ENCODE peak calls at places on chromosomes 7 and 10, in seven cellular contexts. One of them, this sample, is unnamed.

GRCh38 chr7:104469135-104469820 is 140.9 kb downstream of the LHFPL3 start:
- DNase-seq in stimulated activated CD8-positive, alpha-beta memory T cell treated with anti-CD3 and anti-CD28 coated beads, Interleukin-15, amount 100 ng/mL, for 1 hour: no peak
- DNase-seq in activated T-cell treated with anti-CD3 and anti-CD28 coated beads, Interleukin-2, amount 50 U/mL, for 24 hours: no peak
- DNase-seq in T47D: no peak
- DNase-seq in frontal cortex: no peak
- DNase-seq in smooth muscle cell of the brain vasculature: no peak
- DNase-seq in hypothalamus: no peak
- DNase-seq in this sample: no peak

GRCh38 chr7:8441106-8441590 is 7.7 kb downstream of the NXPH1 start:
- DNase-seq in stimulated activated CD8-positive, alpha-beta memory T cell treated with anti-CD3 and anti-CD28 coated beads, Interleukin-15, amount 100 ng/mL, for 1 hour: no peak
- DNase-seq in activated T-cell treated with anti-CD3 and anti-CD28 coated beads, Interleukin-2, amount 50 U/mL, for 24 hours: no peak
- DNase-seq in T47D: no peak
- DNase-seq in frontal cortex: no peak
- DNase-seq in smooth muscle cell of the brain vasculature: no peak
- DNase-seq in hypothalamus: no peak
- DNase-seq in this sample: no peak

GRCh38 chr7:129950191-129950940 is 2.4 kb downstream of the UBE2H start:
- DNase-seq in stimulated activated CD8-positive, alpha-beta memory T cell treated with anti-CD3 and anti-CD28 coated beads, Interleukin-15, amount 100 ng/mL, for 1 hour: no peak
- DNase-seq in activated T-cell treated with anti-CD3 and anti-CD28 coated beads, Interleukin-2, amount 50 U/mL, for 24 hours: no peak
- DNase-seq in T47D: no peak
- DNase-seq in frontal cortex: no peak
- DNase-seq in smooth muscle cell of the brain vasculature: no peak
- DNase-seq in hypothalamus: no peak
- DNase-seq in this sample: no peak

GRCh38 chr10:77774940-77775391 is 137.4 kb upstream of the KCNMA1 start:
- DNase-seq in stimulated activated CD8-positive, alpha-beta memory T cell treated with anti-CD3 and anti-CD28 coated beads, Interleukin-15, amount 100 ng/mL, for 1 hour: no peak
- DNase-seq in activated T-cell treated with anti-CD3 and anti-CD28 coated beads, Interleukin-2, amount 50 U/mL, for 24 hours: no peak
- DNase-seq in T47D: no peak
- DNase-seq in frontal cortex: no peak
- DNase-seq in smooth muscle cell of the brain vasculature: no peak
- DNase-seq in hypothalamus: no peak
- DNase-seq in this sample: no peak

GRCh38 chr10:640673-641045 is 48.8 kb downstream of the DIP2C start:
- DNase-seq in stimulated activated CD8-positive, alpha-beta memory T cell treated with anti-CD3 and anti-CD28 coated beads, Interleukin-15, amount 100 ng/mL, for 1 hour: no peak
- DNase-seq in activated T-cell treated with anti-CD3 and anti-CD28 coated beads, Interleukin-2, amount 50 U/mL, for 24 hours: no peak
- DNase-seq in T47D: no peak
- DNase-seq in frontal cortex: no peak
- DNase-seq in smooth muscle cell of the brain vasculature: no peak
- DNase-seq in hypothalamus: no peak
- DNase-seq in this sample: no peak

GRCh38 chr7:26147030-26147429 is 5.0 kb upstream of the NFE2L3 start:
- DNase-seq in stimulated activated CD8-positive, alpha-beta memory T cell treated with anti-CD3 and anti-CD28 coated beads, Interleukin-15, amount 100 ng/mL, for 1 hour: no peak
- DNase-seq in activated T-cell treated with anti-CD3 and anti-CD28 coated beads, Interleukin-2, amount 50 U/mL, for 24 hours: no peak
- DNase-seq in T47D: no peak
- DNase-seq in frontal cortex: no peak
- DNase-seq in smooth muscle cell of the brain vasculature: no peak
- DNase-seq in hypothalamus: no peak
- DNase-seq in this sample: no peak

GRCh38 chr10:97849491-97850402 is at the start of gene GOLGA7B:
- DNase-seq in stimulated activated CD8-positive, alpha-beta memory T cell treated with anti-CD3 and anti-CD28 coated beads, Interleukin-15, amount 100 ng/mL, for 1 hour: peak
- DNase-seq in activated T-cell treated with anti-CD3 and anti-CD28 coated beads, Interleukin-2, amount 50 U/mL, for 24 hours: peak
- DNase-seq in T47D: peak
- DNase-seq in frontal cortex: peak
- DNase-seq in smooth muscle cell of the brain vasculature: no peak
- DNase-seq in hypothalamus: peak
- DNase-seq in this sample: no peak

GRCh38 chr7:27182285-27182827 is 2.7 kb downstream of the HOXA11 start:
- DNase-seq in stimulated activated CD8-positive, alpha-beta memory T cell treated with anti-CD3 and anti-CD28 coated beads, Interleukin-15, amount 100 ng/mL, for 1 hour: no peak
- DNase-seq in activated T-cell treated with anti-CD3 and anti-CD28 coated beads, Interleukin-2, amount 50 U/mL, for 24 hours: no peak
- DNase-seq in T47D: no peak
- DNase-seq in frontal cortex: no peak
- DNase-seq in smooth muscle cell of the brain vasculature: no peak
- DNase-seq in hypothalamus: no peak
- DNase-seq in this sample: no peak

GRCh38 chr10:60921631-60922030 is 22.4 kb downstream of the RHOBTB1 start:
- DNase-seq in stimulated activated CD8-positive, alpha-beta memory T cell treated with anti-CD3 and anti-CD28 coated beads, Interleukin-15, amount 100 ng/mL, for 1 hour: no peak
- DNase-seq in activated T-cell treated with anti-CD3 and anti-CD28 coated beads, Interleukin-2, amount 50 U/mL, for 24 hours: no peak
- DNase-seq in T47D: no peak
- DNase-seq in frontal cortex: no peak
- DNase-seq in smooth muscle cell of the brain vasculature: no peak
- DNase-seq in hypothalamus: no peak
- DNase-seq in this sample: no peak

GRCh38 chr10:14889318-14889717 is 10.7 kb downstream of the SUV39H2 start:
- DNase-seq in stimulated activated CD8-positive, alpha-beta memory T cell treated with anti-CD3 and anti-CD28 coated beads, Interleukin-15, amount 100 ng/mL, for 1 hour: no peak
- DNase-seq in activated T-cell treated with anti-CD3 and anti-CD28 coated beads, Interleukin-2, amount 50 U/mL, for 24 hours: no peak
- DNase-seq in T47D: peak
- DNase-seq in frontal cortex: no peak
- DNase-seq in smooth muscle cell of the brain vasculature: no peak
- DNase-seq in hypothalamus: no peak
- DNase-seq in this sample: peak

GRCh38 chr7:55423277-55423711 is 58.2 kb downstream of the LANCL2 start:
- DNase-seq in stimulated activated CD8-positive, alpha-beta memory T cell treated with anti-CD3 and anti-CD28 coated beads, Interleukin-15, amount 100 ng/mL, for 1 hour: no peak
- DNase-seq in activated T-cell treated with anti-CD3 and anti-CD28 coated beads, Interleukin-2, amount 50 U/mL, for 24 hours: no peak
- DNase-seq in T47D: no peak
- DNase-seq in frontal cortex: no peak
- DNase-seq in smooth muscle cell of the brain vasculature: no peak
- DNase-seq in hypothalamus: no peak
- DNase-seq in this sample: no peak

GRCh38 chr7:75758491-75758890 is 13.5 kb downstream of the CCL26 start:
- DNase-seq in stimulated activated CD8-positive, alpha-beta memory T cell treated with anti-CD3 and anti-CD28 coated beads, Interleukin-15, amount 100 ng/mL, for 1 hour: no peak
- DNase-seq in activated T-cell treated with anti-CD3 and anti-CD28 coated beads, Interleukin-2, amount 50 U/mL, for 24 hours: no peak
- DNase-seq in T47D: no peak
- DNase-seq in frontal cortex: no peak
- DNase-seq in smooth muscle cell of the brain vasculature: no peak
- DNase-seq in hypothalamus: no peak
- DNase-seq in this sample: no peak

GRCh38 chr7:131341690-131342089 is 14.0 kb downstream of the MKLN1 start:
- DNase-seq in stimulated activated CD8-positive, alpha-beta memory T cell treated with anti-CD3 and anti-CD28 coated beads, Interleukin-15, amount 100 ng/mL, for 1 hour: no peak
- DNase-seq in activated T-cell treated with anti-CD3 and anti-CD28 coated beads, Interleukin-2, amount 50 U/mL, for 24 hours: no peak
- DNase-seq in T47D: no peak
- DNase-seq in frontal cortex: no peak
- DNase-seq in smooth muscle cell of the brain vasculature: no peak
- DNase-seq in hypothalamus: no peak
- DNase-seq in this sample: no peak

GRCh38 chr7:33726582-33726981 is 178.8 kb upstream of the BMPER start:
- DNase-seq in stimulated activated CD8-positive, alpha-beta memory T cell treated with anti-CD3 and anti-CD28 coated beads, Interleukin-15, amount 100 ng/mL, for 1 hour: no peak
- DNase-seq in activated T-cell treated with anti-CD3 and anti-CD28 coated beads, Interleukin-2, amount 50 U/mL, for 24 hours: no peak
- DNase-seq in T47D: peak
- DNase-seq in frontal cortex: no peak
- DNase-seq in smooth muscle cell of the brain vasculature: no peak
- DNase-seq in hypothalamus: no peak
- DNase-seq in this sample: no peak

GRCh38 chr7:2044883-2045471 is 187.8 kb downstream of the MAD1L1 start:
- DNase-seq in stimulated activated CD8-positive, alpha-beta memory T cell treated with anti-CD3 and anti-CD28 coated beads, Interleukin-15, amount 100 ng/mL, for 1 hour: no peak
- DNase-seq in activated T-cell treated with anti-CD3 and anti-CD28 coated beads, Interleukin-2, amount 50 U/mL, for 24 hours: no peak
- DNase-seq in T47D: no peak
- DNase-seq in frontal cortex: no peak
- DNase-seq in smooth muscle cell of the brain vasculature: no peak
- DNase-seq in hypothalamus: no peak
- DNase-seq in this sample: no peak

GRCh38 chr7:80240265-80241025 is 105.8 kb downstream of the GNAI1 start:
- DNase-seq in stimulated activated CD8-positive, alpha-beta memory T cell treated with anti-CD3 and anti-CD28 coated beads, Interleukin-15, amount 100 ng/mL, for 1 hour: no peak
- DNase-seq in activated T-cell treated with anti-CD3 and anti-CD28 coated beads, Interleukin-2, amount 50 U/mL, for 24 hours: no peak
- DNase-seq in T47D: peak
- DNase-seq in frontal cortex: no peak
- DNase-seq in smooth muscle cell of the brain vasculature: no peak
- DNase-seq in hypothalamus: no peak
- DNase-seq in this sample: no peak

GRCh38 chr7:143054621-143055020 is 2.5 kb downstream of the OR6V1 start:
- DNase-seq in stimulated activated CD8-positive, alpha-beta memory T cell treated with anti-CD3 and anti-CD28 coated beads, Interleukin-15, amount 100 ng/mL, for 1 hour: no peak
- DNase-seq in activated T-cell treated with anti-CD3 and anti-CD28 coated beads, Interleukin-2, amount 50 U/mL, for 24 hours: no peak
- DNase-seq in T47D: no peak
- DNase-seq in frontal cortex: no peak
- DNase-seq in smooth muscle cell of the brain vasculature: no peak
- DNase-seq in hypothalamus: no peak
- DNase-seq in this sample: no peak

GRCh38 chr10:113337142-113337541 is 215.7 kb upstream of the HABP2 start:
- DNase-seq in stimulated activated CD8-positive, alpha-beta memory T cell treated with anti-CD3 and anti-CD28 coated beads, Interleukin-15, amount 100 ng/mL, for 1 hour: no peak
- DNase-seq in activated T-cell treated with anti-CD3 and anti-CD28 coated beads, Interleukin-2, amount 50 U/mL, for 24 hours: no peak
- DNase-seq in T47D: no peak
- DNase-seq in frontal cortex: no peak
- DNase-seq in smooth muscle cell of the brain vasculature: no peak
- DNase-seq in hypothalamus: no peak
- DNase-seq in this sample: no peak

GRCh38 chr10:97140887-97141745 is 44.6 kb downstream of the SLIT1 start:
- DNase-seq in stimulated activated CD8-positive, alpha-beta memory T cell treated with anti-CD3 and anti-CD28 coated beads, Interleukin-15, amount 100 ng/mL, for 1 hour: no peak
- DNase-seq in activated T-cell treated with anti-CD3 and anti-CD28 coated beads, Interleukin-2, amount 50 U/mL, for 24 hours: no peak
- DNase-seq in T47D: no peak
- DNase-seq in frontal cortex: no peak
- DNase-seq in smooth muscle cell of the brain vasculature: no peak
- DNase-seq in hypothalamus: no peak
- DNase-seq in this sample: no peak

GRCh38 chr7:155821851-155822250 is 9.6 kb upstream of the SHH start:
- DNase-seq in stimulated activated CD8-positive, alpha-beta memory T cell treated with anti-CD3 and anti-CD28 coated beads, Interleukin-15, amount 100 ng/mL, for 1 hour: no peak
- DNase-seq in activated T-cell treated with anti-CD3 and anti-CD28 coated beads, Interleukin-2, amount 50 U/mL, for 24 hours: no peak
- DNase-seq in T47D: no peak
- DNase-seq in frontal cortex: no peak
- DNase-seq in smooth muscle cell of the brain vasculature: no peak
- DNase-seq in hypothalamus: no peak
- DNase-seq in this sample: no peak

GRCh38 chr7:34320926-34321609 is 336.9 kb upstream of the NPSR1 start:
- DNase-seq in stimulated activated CD8-positive, alpha-beta memory T cell treated with anti-CD3 and anti-CD28 coated beads, Interleukin-15, amount 100 ng/mL, for 1 hour: peak
- DNase-seq in activated T-cell treated with anti-CD3 and anti-CD28 coated beads, Interleukin-2, amount 50 U/mL, for 24 hours: peak
- DNase-seq in T47D: peak
- DNase-seq in frontal cortex: peak
- DNase-seq in smooth muscle cell of the brain vasculature: peak
- DNase-seq in hypothalamus: peak
- DNase-seq in this sample: no peak

GRCh38 chr7:120337308-120337907 is 64.4 kb downstream of the KCND2 start:
- DNase-seq in stimulated activated CD8-positive, alpha-beta memory T cell treated with anti-CD3 and anti-CD28 coated beads, Interleukin-15, amount 100 ng/mL, for 1 hour: no peak
- DNase-seq in activated T-cell treated with anti-CD3 and anti-CD28 coated beads, Interleukin-2, amount 50 U/mL, for 24 hours: no peak
- DNase-seq in T47D: peak
- DNase-seq in frontal cortex: no peak
- DNase-seq in smooth muscle cell of the brain vasculature: no peak
- DNase-seq in hypothalamus: no peak
- DNase-seq in this sample: peak

GRCh38 chr7:153193144-153193595 is 433.6 kb downstream of the ACTR3B start:
- DNase-seq in stimulated activated CD8-positive, alpha-beta memory T cell treated with anti-CD3 and anti-CD28 coated beads, Interleukin-15, amount 100 ng/mL, for 1 hour: no peak
- DNase-seq in activated T-cell treated with anti-CD3 and anti-CD28 coated beads, Interleukin-2, amount 50 U/mL, for 24 hours: no peak
- DNase-seq in T47D: peak
- DNase-seq in frontal cortex: peak
- DNase-seq in smooth muscle cell of the brain vasculature: no peak
- DNase-seq in hypothalamus: peak
- DNase-seq in this sample: no peak